ENCODE peak calls at places on chromosomes 7 and 10, in five cellular contexts. C is body of pancreas, L is HepG2, P is right lobe of liver, Z is heart left ventricle. F is an unnamed sample.

GRCh38 chr7:135197906-135198655 is 13.2 kb downstream of the WDR91 start:
- ATAC-seq in L (no peak), Z (no peak), P (no peak), C (no peak), F (no peak)

GRCh38 chr10:69816536-69816935 is 14.8 kb downstream of the COL13A1 start:
- ATAC-seq in C (no peak), P (no peak), Z (peak), L (no peak), F (no peak)

GRCh38 chr7:99733448-99733847 is 1.5 kb downstream of the CYP3A7 start:
- ATAC-seq in P (peak), C (no peak), Z (no peak), L (peak), F (no peak)

GRCh38 chr7:45021604-45022296 is 21.7 kb downstream of the CCM2 start:
- ATAC-seq in P (no peak), L (no peak), Z (no peak), C (no peak), F (no peak)

GRCh38 chr7:33733865-33734650 is 171.3 kb upstream of the BMPER start:
- ATAC-seq in C (peak), L (no peak), Z (peak), P (peak), F (no peak)

GRCh38 chr7:123723913-123724312 is 24.9 kb downstream of the WASL start:
- ATAC-seq in L (no peak), P (no peak), Z (no peak), C (no peak), F (no peak)

GRCh38 chr7:79084423-79084822 is 369.0 kb downstream of the MAGI2 start:
- ATAC-seq in C (no peak), P (no peak), Z (no peak), L (no peak), F (no peak)

GRCh38 chr10:123529146-123529760 is 136.9 kb upstream of the GPR26 start:
- ATAC-seq in Z (peak), C (no peak), L (no peak), P (no peak), F (no peak)

GRCh38 chr7:25196132-25196896 is 32.0 kb downstream of the NPVF start:
- ATAC-seq in L (peak), P (peak), Z (no peak), C (peak), F (no peak)

GRCh38 chr10:48801026-48801425 is 116.4 kb downstream of the WDFY4 start:
- ATAC-seq in P (no peak), L (no peak), C (no peak), Z (peak), F (peak)

GRCh38 chr10:126561499-126562208 is 108.8 kb downstream of the C10orf90 start:
- ATAC-seq in C (no peak), Z (peak), L (peak), P (no peak), F (no peak)

GRCh38 chr10:33223326-33224014 is 111.0 kb downstream of the NRP1 start:
- ATAC-seq in C (no peak), P (no peak), Z (peak), L (no peak), F (no peak)

GRCh38 chr7:11330717-11331116 is 357.0 kb downstream of the PHF14 start:
- ATAC-seq in P (no peak), C (no peak), Z (no peak), L (no peak), F (no peak)

GRCh38 chr7:64870656-64871055 is 32.4 kb upstream of the ZNF273 start:
- ATAC-seq in L (no peak), Z (no peak), C (no peak), P (no peak), F (no peak)

GRCh38 chr7:89377219-89377618 is 581.7 kb upstream of the TEX47 start:
- ATAC-seq in P (no peak), C (no peak), Z (no peak), L (no peak), F (no peak)

GRCh38 chr10:60186315-60187071 is 203.2 kb downstream of the ANK3 start:
- ATAC-seq in C (peak), L (no peak), P (peak), Z (peak), F (peak)

GRCh38 chr7:131197920-131198610 is 129.6 kb upstream of the MKLN1 start:
- ATAC-seq in C (no peak), P (no peak), Z (no peak), L (no peak), F (no peak)

GRCh38 chr7:28013441-28013840 is 167.2 kb downstream of the JAZF1 start:
- ATAC-seq in P (no peak), C (no peak), L (no peak), Z (no peak), F (no peak)

GRCh38 chr7:94060772-94061171 is 56.6 kb upstream of the BET1 start:
- ATAC-seq in L (no peak), P (no peak), Z (no peak), C (no peak), F (no peak)

GRCh38 chr7:81780914-81781693 is 11.3 kb upstream of the HGF start:
- ATAC-seq in P (no peak), Z (no peak), C (no peak), L (no peak), F (no peak)

GRCh38 chr10:78623577-78624215 is 445.1 kb upstream of the ZMIZ1 start:
- ATAC-seq in P (no peak), C (peak), L (no peak), Z (peak), F (peak)

GRCh38 chr10:93695720-93696119 is 6.7 kb downstream of the FRA10AC1 start:
- ATAC-seq in Z (no peak), L (no peak), C (no peak), P (no peak), F (no peak)

GRCh38 chr7:41292457-41292856 is 410.4 kb downstream of the INHBA start:
- ATAC-seq in L (no peak), C (no peak), P (no peak), Z (no peak), F (no peak)

GRCh38 chr10:34121125-34121973 is 693.7 kb downstream of the PARD3 start:
- ATAC-seq in Z (no peak), P (peak), C (peak), L (peak), F (no peak)

GRCh38 chr10:96570983-96571964 is 15.5 kb downstream of the TM9SF3 start:
- ATAC-seq in L (no peak), P (no peak), Z (no peak), C (peak), F (no peak)

GRCh38 chr10:24193330-24193729 is 15.6 kb upstream of the KIAA1217 start:
- ATAC-seq in P (no peak), Z (peak), C (no peak), L (no peak), F (no peak)

GRCh38 chr7:17139081-17139480 is 159.4 kb upstream of the AHR start:
- ATAC-seq in Z (no peak), L (no peak), C (peak), P (no peak), F (no peak)

GRCh38 chr10:49281461-49281860 is 17.5 kb upstream of the C10orf71 start:
- ATAC-seq in Z (no peak), C (no peak), P (no peak), L (peak), F (no peak)

GRCh38 chr7:38716397-38716796 is 85.2 kb upstream of the AMPH start:
- ATAC-seq in P (no peak), L (no peak), Z (no peak), C (no peak), F (no peak)

GRCh38 chr7:66957595-66958290 is 36.7 kb downstream of the TMEM248 start:
- ATAC-seq in C (no peak), L (no peak), P (no peak), Z (peak), F (no peak)
- TF ChIP-seq POLR2A in C (no peak), L (no peak), P (no peak), Z (no peak), F (no peak)

GRCh38 chr7:151235091-151235787 is 3.0 kb downstream of the CHPF2 start:
- ATAC-seq in Z (no peak), L (no peak), P (no peak), C (no peak), F (no peak)
- TF ChIP-seq POLR2A in Z (no peak), L (no peak), P (no peak), C (no peak), F (no peak)

DNA sequence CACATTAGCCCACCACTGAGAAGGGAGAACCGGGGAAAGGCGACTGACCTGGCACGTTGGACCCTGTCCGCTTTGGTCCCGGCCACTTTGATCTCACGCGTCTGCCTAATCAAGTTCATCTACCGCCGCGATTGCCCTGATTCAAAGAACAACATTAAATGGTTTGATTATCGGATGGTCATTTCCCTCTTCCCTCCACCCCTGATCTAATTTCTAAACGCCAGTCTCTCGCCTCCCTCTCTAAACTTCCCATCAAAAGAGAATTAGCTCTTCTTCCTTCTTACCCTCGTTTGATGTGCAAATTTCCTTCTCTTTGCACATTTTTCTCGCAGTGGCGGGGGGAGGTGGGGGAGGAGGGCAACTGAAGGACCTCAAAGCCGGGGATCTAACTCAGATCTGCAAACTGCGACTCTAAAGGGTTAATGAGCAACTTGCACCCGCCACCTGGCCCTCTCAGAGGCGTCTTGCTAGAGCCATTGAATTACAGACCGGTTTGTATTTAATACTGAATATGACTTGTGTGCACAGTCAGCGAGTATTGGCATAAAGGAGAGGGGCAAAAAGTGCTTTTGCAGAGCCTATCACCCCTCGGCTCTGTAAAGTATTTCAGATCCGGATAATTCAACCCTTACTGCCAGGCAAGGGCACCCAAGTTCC is 603 bp upstream of the DKK1 start:
- ATAC-seq in Z (no peak), C (no peak), L (peak), P (no peak), F (no peak)
- TF ChIP-seq POLR2A in Z (no peak), C (no peak), L (no peak), P (no peak), F (no peak)

DNA sequence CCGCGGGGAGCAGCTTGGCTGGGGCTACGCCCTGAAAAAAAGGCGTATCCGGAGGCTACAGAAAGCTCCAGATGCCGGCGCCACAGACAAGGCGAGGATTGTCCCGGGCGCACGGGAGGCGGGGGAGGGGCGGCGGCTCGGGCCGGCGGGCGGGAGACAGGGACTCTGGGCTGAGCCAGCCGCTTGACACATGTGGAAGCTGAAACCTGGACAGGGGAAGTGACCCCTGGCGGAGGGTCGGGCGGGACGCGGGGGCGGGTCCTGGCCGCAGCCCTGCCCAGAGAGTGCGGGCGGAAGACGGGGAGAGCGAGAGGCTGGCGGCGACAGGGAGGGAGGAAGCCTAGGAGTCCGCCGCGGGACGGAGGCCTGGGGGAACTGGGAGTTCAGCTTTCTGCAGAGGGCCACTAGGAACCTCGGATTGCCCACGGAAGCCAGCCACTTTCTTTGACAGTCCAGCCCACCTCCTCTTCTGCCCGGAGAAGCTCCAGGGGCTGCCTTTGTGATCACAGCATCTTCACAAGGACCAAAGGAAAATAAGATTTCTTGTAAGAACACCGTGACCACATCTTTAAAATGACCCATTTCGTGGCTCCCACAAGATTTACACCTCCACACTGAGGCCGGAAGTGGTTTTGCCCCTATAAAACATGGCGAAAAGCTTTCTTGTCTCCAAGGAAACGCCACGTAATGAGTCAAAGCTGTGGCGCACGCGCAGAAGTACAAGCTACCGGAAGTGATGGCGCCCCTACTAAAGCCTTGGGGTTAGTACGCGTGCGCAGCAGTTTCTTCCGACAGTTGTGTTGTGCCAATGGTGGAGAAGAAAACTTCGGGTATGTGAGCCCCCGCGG is at the start of the genes PLOD3 and ZNHIT1:
- ATAC-seq in Z (peak), L (peak), C (peak), P (peak), F (peak)
- TF ChIP-seq POLR2A in Z (peak), L (peak), C (peak), P (peak), F (peak)

DNA sequence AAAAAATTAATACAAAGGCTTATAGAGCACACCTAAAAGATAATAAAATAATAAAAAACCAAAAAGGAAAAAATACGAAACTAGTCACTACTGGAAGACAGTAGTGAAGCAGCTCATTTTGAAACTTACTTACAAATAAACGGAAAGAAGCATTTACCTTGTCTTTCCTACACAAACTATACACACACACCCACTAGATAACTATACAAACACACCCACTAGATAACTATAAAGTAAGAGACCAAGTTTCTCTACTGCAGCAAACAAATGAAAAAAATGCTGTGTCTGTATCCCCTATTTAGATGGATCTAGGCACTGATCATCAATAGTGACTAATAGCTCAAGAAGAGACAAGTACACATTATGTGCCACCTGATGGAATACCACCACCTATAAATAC is 49.2 kb downstream of the KIF5B start:
- ATAC-seq in P (no peak), C (no peak), Z (no peak), L (no peak), F (peak)
- TF ChIP-seq POLR2A in P (no peak), C (no peak), Z (no peak), L (no peak), F (no peak)

GRCh38 chr10:100656479-100656878 is 88.9 kb upstream of the PAX2 start:
- ATAC-seq in L (peak), C (peak), Z (no peak), P (peak), F (no peak)

GRCh38 chr10:100653238-100653956 is 92.0 kb upstream of the PAX2 start:
- ATAC-seq in L (no peak), Z (no peak), P (no peak), C (no peak), F (no peak)

GRCh38 chr10:100653957-100654834 is 91.2 kb upstream of the PAX2 start:
- ATAC-seq in L (peak), P (no peak), C (no peak), Z (no peak), F (no peak)

GRCh38 chr10:100655760-100656421 is 89.5 kb upstream of the PAX2 start:
- ATAC-seq in P (no peak), C (no peak), Z (no peak), L (peak), F (no peak)

DNA sequence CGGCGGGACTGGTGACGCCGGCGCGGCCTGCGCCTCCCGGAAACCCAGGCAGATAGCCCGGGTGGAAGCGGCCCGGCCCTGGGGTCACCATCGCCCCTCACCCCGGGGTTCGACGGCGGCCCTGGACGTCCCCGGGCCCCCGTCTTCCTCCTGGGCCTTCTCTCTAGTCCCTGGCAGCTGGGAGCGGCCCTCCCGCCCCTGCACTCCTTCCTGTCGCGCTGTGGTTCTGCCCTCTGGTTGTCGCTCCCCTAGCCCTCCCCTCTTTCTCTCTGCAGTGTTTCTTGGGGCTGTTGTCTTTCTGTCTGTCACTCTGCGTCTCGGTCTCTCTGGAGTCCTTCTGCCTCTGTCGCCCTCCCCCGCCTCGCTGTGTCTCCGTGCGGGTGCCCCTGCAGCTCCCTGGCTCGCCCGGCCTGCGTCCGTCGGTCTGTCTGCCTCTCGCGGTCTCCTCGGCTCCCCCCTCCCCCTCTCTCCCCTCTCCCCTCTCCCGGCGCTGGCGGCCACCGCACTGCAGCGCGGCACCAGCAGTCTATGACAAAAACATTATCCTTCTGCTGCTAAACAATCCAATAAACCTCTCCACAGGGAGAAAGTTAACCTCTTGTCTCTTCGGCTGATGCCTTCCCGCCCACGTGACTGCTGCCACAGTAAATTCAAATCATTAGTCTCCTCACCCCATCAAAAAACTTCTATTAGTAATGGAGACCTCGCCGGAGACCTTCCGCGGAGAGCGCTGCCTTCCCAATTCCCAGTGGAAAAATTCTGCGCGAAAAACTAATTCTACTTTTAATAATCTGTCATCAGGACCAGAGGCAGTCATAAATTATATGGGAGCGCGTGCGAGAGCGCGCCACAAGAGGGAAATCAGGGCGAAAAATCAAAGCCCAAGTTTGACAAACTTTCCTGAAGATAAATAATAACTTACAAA is 90.3 kb upstream of the PAX2 start:
- ATAC-seq in Z (no peak), P (no peak), L (peak), C (no peak), F (no peak)
- TF ChIP-seq POLR2A in Z (no peak), P (no peak), L (no peak), C (no peak), F (no peak)

GRCh38 chr10:86668297-86669165 is at the start of gene LDB3:
- ATAC-seq in P (no peak), Z (peak), L (peak), C (no peak), F (peak)
- TF ChIP-seq POLR2A in P (no peak), Z (peak), L (no peak), C (no peak), F (peak)

DNA sequence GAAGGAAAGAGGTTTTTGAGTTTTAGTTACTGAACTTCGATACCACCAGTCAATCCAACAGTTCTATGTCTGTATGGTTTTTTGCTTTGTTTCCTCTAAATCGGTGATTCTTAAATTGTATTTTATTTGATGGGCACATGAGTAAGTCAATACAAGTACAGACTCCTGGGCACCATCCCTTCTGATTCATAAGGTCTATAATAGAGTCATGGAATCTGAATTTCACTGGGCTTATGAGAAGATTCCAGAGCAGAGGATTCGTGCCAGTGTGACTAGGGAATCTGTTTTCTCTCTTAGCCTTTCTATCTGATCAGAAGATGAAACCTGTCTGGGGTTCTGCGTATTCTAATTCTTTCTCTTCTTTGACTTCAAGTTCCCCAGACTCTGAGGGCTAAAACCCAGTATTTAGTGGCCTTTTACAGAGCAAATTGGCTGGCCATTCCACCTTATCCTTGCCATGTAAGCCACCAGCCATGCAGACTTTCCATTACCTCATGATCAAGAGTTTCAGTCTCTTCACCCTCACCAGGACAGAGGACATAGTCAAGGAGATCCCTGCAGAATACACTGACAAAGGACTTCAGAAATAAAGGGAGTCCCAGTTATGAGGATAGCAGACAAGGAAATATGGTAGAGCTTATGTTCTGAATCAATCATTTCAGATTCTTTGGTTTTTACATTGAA is 1080.6 kb upstream of the C7orf33 start:
- ATAC-seq in C (no peak), L (no peak), Z (no peak), P (no peak), F (no peak)
- TF ChIP-seq POLR2A in C (no peak), L (no peak), Z (no peak), P (no peak), F (no peak)

F was measured in gastroesophageal sphincter.